ENCODE peak calls at places on chromosomes 5 and 9, in four cellular contexts. Q, F, X and G are unnamed samples.

GRCh38 chr9:78292716-78293497 is 4.0 kb upstream of the PSAT1 start:
- DNase-seq in Q (no peak), F (no peak), X (no peak), G (no peak)

GRCh38 chr9:77956555-77956954 is 75.1 kb downstream of the GNAQ start:
- DNase-seq in Q (no peak), F (no peak), X (no peak), G (no peak)

GRCh38 chr9:113220467-113221002 is 542 bp downstream of the FKBP15 start:
- DNase-seq in F (no peak), X (no peak), Q (peak; percentile 8), G (no peak)

GRCh38 chr5:83011990-83012389 is 65.2 kb downstream of the TMEM167A start:
- DNase-seq in F (no peak), Q (no peak), X (no peak), G (no peak)

GRCh38 chr9:38274746-38275250 is 117.7 kb upstream of the ALDH1B1 start:
- DNase-seq in F (no peak), X (no peak), Q (peak; percentile 6), G (no peak)

GRCh38 chr5:173396311-173396993 is 68.2 kb upstream of the STC2 start:
- DNase-seq in X (no peak), F (no peak), Q (peak; percentile 20), G (no peak)

GRCh38 chr5:141094481-141095262 is at the start of gene PCDHB2:
- DNase-seq in X (peak; percentile 23), Q (peak; percentile 6), F (no peak), G (no peak)

GRCh38 chr5:174119386-174119785 is 73.9 kb downstream of the NSG2 start:
- DNase-seq in X (no peak), Q (no peak), F (no peak), G (no peak)

GRCh38 chr5:57940236-57940635 is 457.6 kb upstream of the ACTBL2 start:
- DNase-seq in Q (no peak), X (no peak), F (no peak), G (no peak)

GRCh38 chr9:15101046-15101445 is 190.8 kb upstream of the FREM1 start:
- DNase-seq in X (no peak), Q (peak; percentile 79), F (no peak), G (no peak)

GRCh38 chr9:15103321-15103720 is 193.1 kb upstream of the FREM1 start:
- DNase-seq in Q (no peak), X (no peak), F (no peak), G (no peak)

GRCh38 chr9:15104826-15105420 is 194.7 kb upstream of the FREM1 start:
- DNase-seq in X (peak; percentile 26), Q (peak; percentile 46), F (peak; percentile 32), G (peak; percentile 1)
- TF ChIP-seq CTCF in X (peak; percentile 59), Q (peak; percentile 84), F (peak; percentile 52), G (peak; percentile 81)

GRCh38 chr5:5705010-5705409 is 282.5 kb downstream of the ICE1 start:
- DNase-seq in Q (no peak), F (no peak), X (no peak), G (no peak)

GRCh38 chr5:5710471-5710870 is 288.0 kb downstream of the ICE1 start:
- DNase-seq in F (no peak), X (no peak), Q (no peak), G (no peak)

GRCh38 chr5:5704352-5704751 is 281.9 kb downstream of the ICE1 start:
- DNase-seq in X (no peak), Q (no peak), F (no peak), G (no peak)

GRCh38 chr5:5711112-5711511 is 288.6 kb downstream of the ICE1 start:
- DNase-seq in X (no peak), Q (no peak), F (no peak), G (no peak)

GRCh38 chr5:5708367-5708919 is 286.0 kb downstream of the ICE1 start:
- DNase-seq in Q (no peak), X (no peak), F (no peak), G (no peak)
- H3K4me3 ChIP-seq in Q (no peak overlapping the region), X (no peak overlapping the region), F (no peak overlapping the region), G (no peak overlapping the region)

GRCh38 chr5:1004598-1005361 is 3.8 kb upstream of the NKD2 start:
- DNase-seq in Q (peak; percentile 73), F (peak; percentile 57), X (peak; percentile 3), G (no peak)
- TF ChIP-seq CTCF in Q (peak; percentile 55), F (no peak), X (peak; percentile 20), G (peak; percentile 36)

GRCh38 chr5:38259062-38259857 is 901 bp downstream of the EGFLAM start:
- DNase-seq in Q (no peak), X (no peak), F (no peak), G (no peak)
- H3K4me3 ChIP-seq in Q (peak overlapping the region; percentile 69), X (peak overlapping the region; percentile 55), F (no peak overlapping the region), G (peak overlapping the region; percentile 45)

DNA sequence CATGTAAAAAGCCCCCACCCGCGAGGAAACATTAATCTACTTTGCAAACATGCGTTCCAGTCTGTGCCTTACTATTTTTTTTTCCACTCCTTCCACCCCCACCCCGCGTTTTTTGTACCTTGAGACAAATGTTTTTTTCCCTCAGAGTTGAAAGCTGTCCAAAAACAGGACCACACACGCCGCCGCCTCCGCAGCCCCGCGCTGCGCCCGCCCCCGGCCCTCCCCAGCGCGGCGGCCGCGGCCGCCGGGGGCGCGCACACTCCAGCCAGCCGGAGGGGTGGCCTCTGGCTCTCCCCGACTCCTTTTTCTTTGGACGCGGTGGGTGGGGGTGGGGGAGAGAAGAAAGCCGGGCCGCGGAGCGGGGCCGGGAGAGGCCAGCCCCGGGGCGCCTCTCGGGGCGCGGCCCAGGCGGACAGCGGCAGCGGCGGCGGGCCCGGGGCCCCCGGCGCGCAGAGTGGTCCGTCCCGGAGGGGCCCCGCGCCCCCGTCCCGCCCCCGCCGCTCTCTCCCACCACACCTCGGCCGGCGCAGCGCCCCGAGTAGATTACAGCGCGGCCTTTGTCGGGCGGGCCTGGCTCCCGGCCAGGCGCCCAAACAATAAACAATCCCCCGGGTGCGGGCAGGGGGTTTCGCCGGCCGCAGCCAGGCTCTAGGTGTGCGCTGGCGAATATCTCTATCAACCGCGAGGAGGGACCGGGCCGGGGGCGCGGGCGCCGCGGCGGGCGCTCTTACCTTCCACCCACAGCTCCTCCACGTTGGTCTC is 10.9 kb downstream of the PTCH1 start:
- DNase-seq in X (peak; percentile 51), F (no peak), Q (peak; percentile 82), G (no peak)
- TF ChIP-seq CTCF in X (no peak), F (no peak), Q (no peak), G (no peak)

DNA sequence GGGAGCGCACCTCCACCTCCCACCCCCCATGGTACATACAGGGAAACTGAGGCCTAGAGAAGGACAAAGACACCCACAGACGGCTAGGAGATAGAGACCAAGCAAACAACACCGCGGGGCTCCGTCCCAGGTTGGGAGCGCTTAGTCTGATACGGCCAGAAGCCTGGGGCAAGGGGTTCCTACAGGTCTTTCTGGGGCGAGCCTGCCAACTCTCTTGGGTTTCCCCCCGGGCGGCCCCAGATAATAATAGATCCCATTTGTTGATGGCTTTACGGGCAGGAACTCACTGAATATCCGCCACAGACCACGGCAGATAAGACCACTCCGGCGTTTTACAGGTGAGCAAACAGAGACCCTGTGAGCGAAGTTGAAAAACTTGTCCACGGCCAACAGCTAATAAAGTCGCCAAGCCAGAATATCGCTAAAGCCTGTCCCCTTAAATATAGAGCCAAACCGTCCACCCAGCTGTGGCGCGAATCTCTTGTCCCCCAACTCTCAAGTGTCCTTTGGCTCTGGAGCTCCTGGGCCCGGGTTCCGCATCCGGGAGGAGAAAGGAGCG is 5.1 kb upstream of the EBF1 start:
- DNase-seq in F (no peak), Q (no peak), X (no peak), G (no peak)
- H3K4me3 ChIP-seq in F (no peak overlapping the region), Q (peak overlapping the region; percentile 19), X (no peak overlapping the region), G (no peak overlapping the region)

DNA sequence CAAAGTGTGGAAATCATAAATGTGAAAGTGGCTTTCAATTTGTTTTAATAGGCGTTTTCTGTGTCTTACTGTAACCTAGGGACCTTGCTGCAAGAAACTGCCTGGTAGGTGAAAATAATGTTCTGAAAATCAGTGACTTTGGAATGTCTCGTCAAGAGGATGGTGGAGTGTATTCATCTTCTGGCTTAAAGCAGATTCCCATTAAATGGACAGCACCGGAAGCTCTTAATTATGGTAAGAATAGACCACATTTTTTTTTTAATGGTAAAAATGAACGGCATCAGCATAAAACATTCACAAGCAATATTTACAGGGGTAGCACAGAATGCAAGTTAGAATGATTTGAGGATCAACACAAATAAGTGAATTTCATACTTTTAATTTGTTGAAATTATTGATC is 229.1 kb downstream of the PJA2 start:
- DNase-seq in Q (no peak), F (no peak), X (no peak), G (no peak)
- TF ChIP-seq CTCF in Q (no peak), F (no peak), X (no peak), G (no peak)